ENCODE peak calls at places on chromosomes 1 and 21, in four cellular contexts. D is fibroblast of lung, H is Karpas-422, L is iPS DF 6.9. O is an unnamed sample. For H3K4me1 and H3K9me3, the result is how much of the 10 kb centered on the place peaks cover.

GRCh38 chr1:176051402-176051801 is 155.7 kb downstream of the COP1 start:
- DNase-seq in D (no peak), L (no peak), H (no peak), O (no peak)

GRCh38 chr1:67970088-67970487 is 80.3 kb downstream of the DIRAS3 start:
- DNase-seq in D (peak), L (no peak), H (no peak), O (no peak)

GRCh38 chr1:213385806-213386324 is 334.8 kb downstream of the RPS6KC1 start:
- DNase-seq in H (no peak), L (no peak), D (no peak), O (no peak)

GRCh38 chr1:54972436-54972835 is 8.0 kb upstream of the TMEM61 start:
- DNase-seq in L (no peak), D (no peak), H (no peak), O (no peak)

GRCh38 chr1:66542811-66543767 is 9.1 kb downstream of the SGIP1 start:
- DNase-seq in D (peak), H (no peak), L (no peak), O (no peak)

GRCh38 chr1:182614796-182615451 is 10.7 kb upstream of the RGS16 start:
- DNase-seq in D (peak), L (no peak), H (peak), O (peak)

GRCh38 chr1:212749924-212750535 is 41.5 kb downstream of the NSL1 start:
- DNase-seq in H (peak), L (peak), D (peak), O (no peak)

GRCh38 chr1:100604372-100604771 is 66.4 kb downstream of the GPR88 start:
- DNase-seq in D (no peak), L (no peak), H (no peak), O (no peak)

GRCh38 chr21:42807938-42808613 is 71.3 kb downstream of the WDR4 start:
- DNase-seq in L (no peak), H (no peak), D (no peak), O (no peak)

GRCh38 chr1:51916587-51917405 is 38.3 kb upstream of the NRDC start:
- DNase-seq in L (no peak), D (peak), H (peak), O (no peak)

GRCh38 chr1:15345711-15346355 is 63.9 kb upstream of the EFHD2 start:
- DNase-seq in D (no peak), H (peak), L (no peak), O (peak)

GRCh38 chr1:60573726-60574409 is 500.3 kb upstream of the C1orf87 start:
- DNase-seq in D (peak), H (no peak), L (no peak), O (no peak)

GRCh38 chr1:118317836-118318614 is 133.0 kb upstream of the SPAG17 start:
- DNase-seq in D (no peak), H (no peak), L (no peak), O (no peak)

GRCh38 chr1:179025125-179025974 is at the start of gene FAM20B:
- DNase-seq in D (peak), L (peak), H (peak), O (peak)

GRCh38 chr1:119621714-119622113 is 26.4 kb downstream of the ZNF697 start:
- DNase-seq in H (no peak), L (no peak), D (no peak), O (no peak)

GRCh38 chr1:95084317-95085176 is 11.8 kb upstream of the ALG14 start:
- DNase-seq in D (peak), L (no peak), H (peak), O (no peak)

GRCh38 chr1:19123837-19124236 is 86.2 kb downstream of the UBR4 start:
- DNase-seq in D (no peak), H (no peak), L (no peak), O (peak)

GRCh38 chr1:46488343-46489168 is 1.1 kb upstream of the DMBX1 start:
- DNase-seq in D (peak), H (no peak), L (no peak), O (no peak)

GRCh38 chr1:228364068-228364705 is 42.4 kb downstream of the TRIM11 start:
- DNase-seq in L (no peak), H (no peak), D (no peak), O (no peak)

GRCh38 chr1:113538225-113538624 is 147.9 kb downstream of the MAGI3 start:
- DNase-seq in H (no peak), D (peak), L (no peak), O (no peak)

GRCh38 chr1:86704972-86705632 is 726 bp downstream of the SH3GLB1 start:
- DNase-seq in D (peak), L (no peak), H (peak), O (peak)

GRCh38 chr1:26161408-26162219 is 2.7 kb downstream of the FAM110D start:
- DNase-seq in L (no peak), D (peak), H (no peak), O (no peak)

GRCh38 chr1:52139817-52140540 is 1.9 kb upstream of the ZFYVE9 start:
- DNase-seq in H (no peak), L (no peak), D (peak), O (peak)

GRCh38 chr1:228013322-228014234 is 6.8 kb downstream of the WNT3A start:
- DNase-seq in H (no peak), D (no peak), L (no peak), O (no peak)

GRCh38 chr1:26827205-26827604 is 717 bp downstream of the ZDHHC18 start:
- DNase-seq in D (no peak), L (no peak), H (no peak), O (no peak)

GRCh38 chr1:183239220-183239742 is 53.2 kb downstream of the LAMC2 start:
- DNase-seq in H (no peak), D (no peak), L (no peak), O (no peak)

GRCh38 chr21:43953028-43953427 is 59.1 kb upstream of the TRAPPC10 start:
- DNase-seq in H (no peak), L (no peak), D (no peak), O (no peak)

DNA sequence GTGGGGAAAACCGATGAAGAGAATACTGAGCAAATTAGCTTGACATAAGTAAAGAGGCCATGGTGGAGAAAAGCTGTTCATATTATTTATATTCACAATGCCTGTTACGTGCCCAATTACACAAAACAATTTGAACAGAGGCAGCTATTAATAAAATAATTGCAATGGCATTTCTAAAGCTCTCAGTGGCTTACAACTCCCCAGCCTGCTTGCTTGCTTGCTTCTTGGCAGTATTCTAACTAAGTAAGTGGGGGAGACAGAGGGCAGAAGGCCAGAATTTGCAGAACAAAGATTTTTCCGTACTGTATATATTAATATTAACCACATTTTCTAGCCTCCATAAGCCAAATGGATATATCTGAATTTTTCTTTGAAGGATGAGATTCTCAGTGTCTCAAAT is 12.9 kb downstream of the PTPN14 start:
- DNase-seq in D (peak), H (no peak), L (no peak), O (no peak)
- H3K4me1 ChIP-seq in D (under half), H (under half), L (under half), O (under half)

GRCh38 chr1:5644281-5645134 is 347.7 kb downstream of the NPHP4 start:
- DNase-seq in D (no peak), H (peak), L (no peak), O (no peak)
- H3K9me3 ChIP-seq in D (under half), H (under half), L (under half), O (under half)

GRCh38 chr1:203180611-203181330 is 5.1 kb upstream of the MYBPH start:
- DNase-seq in D (no peak), H (peak), L (no peak), O (no peak)

GRCh38 chr1:203182377-203182927 is 4.1 kb downstream of the CHI3L1 start:
- DNase-seq in L (no peak), H (peak), D (no peak), O (no peak)

GRCh38 chr1:203179328-203180009 is 3.8 kb upstream of the MYBPH start:
- DNase-seq in L (no peak), H (peak), D (no peak), O (no peak)

GRCh38 chr1:203183828-203184227 is 2.7 kb downstream of the CHI3L1 start:
- DNase-seq in L (no peak), H (no peak), D (no peak), O (no peak)

DNA sequence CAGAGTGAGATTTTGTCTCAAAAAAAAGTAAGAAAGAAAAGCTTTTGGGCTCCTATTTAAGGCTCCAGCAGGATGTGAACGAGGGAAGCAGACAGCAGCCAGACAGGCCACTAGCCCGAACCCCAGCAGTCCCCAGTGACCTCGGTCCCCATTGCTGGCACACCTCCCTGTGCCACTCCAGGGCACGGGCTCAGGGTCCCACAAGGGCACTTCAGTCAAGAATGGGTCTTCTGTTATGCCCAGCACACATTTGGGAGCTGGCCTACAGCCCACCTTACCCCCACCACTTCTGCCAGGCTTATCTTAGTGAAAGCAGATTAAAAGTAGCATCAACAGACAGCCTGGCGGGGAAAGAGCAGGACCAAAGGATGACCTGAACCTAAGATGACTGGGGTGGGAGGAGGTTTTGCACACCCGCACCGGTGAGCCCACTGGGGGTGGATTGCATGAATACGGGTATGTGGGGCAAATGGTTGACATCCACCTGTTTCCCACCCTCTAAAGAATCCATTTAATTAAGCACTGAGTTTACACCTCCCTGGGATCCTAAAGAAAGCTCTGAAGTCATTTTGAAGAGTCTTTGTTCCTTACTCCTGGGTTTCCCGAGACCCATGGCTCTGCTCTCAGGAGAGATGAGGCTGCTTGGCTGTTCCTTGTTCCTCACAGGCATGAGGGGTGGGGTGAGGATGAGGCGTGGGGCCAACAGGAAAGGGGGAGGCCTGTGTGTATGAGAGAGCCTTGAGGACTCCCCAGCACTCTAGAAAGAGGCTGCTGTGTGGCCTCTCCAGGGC is 4.7 kb downstream of the CHI3L1 start:
- DNase-seq in L (no peak), D (no peak), H (no peak), O (no peak)
- H3K4me1 ChIP-seq in L (under half), D (under half), H (half or more), O (under half)

GRCh38 chr1:231497629-231498152 is 30.8 kb upstream of the TSNAX start:
- DNase-seq in H (no peak), D (no peak), L (no peak), O (no peak)
- H3K9me3 ChIP-seq in H (under half), D (under half), L (under half), O (under half)

DNA sequence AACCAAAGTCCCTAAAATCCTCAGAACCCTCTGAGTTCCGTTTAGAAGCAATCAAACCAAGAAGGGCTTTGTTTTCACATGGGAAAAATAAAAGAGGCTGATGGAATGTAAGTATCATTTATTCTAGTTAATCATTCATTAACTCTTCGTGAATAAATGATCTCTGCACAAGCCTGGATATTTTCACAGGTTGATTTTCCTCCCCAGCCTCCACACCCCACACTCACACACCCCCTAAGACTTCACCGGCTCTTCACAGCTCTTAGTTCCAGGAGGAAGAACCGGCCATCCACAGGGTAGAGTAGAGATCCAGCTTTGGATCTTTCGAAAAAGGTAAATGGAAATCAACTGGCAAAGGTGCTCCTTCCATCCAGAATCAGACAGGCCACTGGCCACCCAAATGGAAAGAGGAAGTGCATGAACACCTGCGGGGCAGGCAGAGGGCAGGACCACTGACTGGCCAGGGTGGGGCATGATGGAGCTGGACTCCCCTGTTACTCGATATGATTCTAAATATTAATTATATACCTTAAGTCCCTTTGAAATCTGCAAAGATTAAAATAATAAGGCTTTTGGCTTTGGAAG is 10.0 kb downstream of the C1orf198 start:
- DNase-seq in L (no peak), H (no peak), D (no peak), O (no peak)
- H3K4me1 ChIP-seq in L (under half), H (under half), D (under half), O (under half)

DNA sequence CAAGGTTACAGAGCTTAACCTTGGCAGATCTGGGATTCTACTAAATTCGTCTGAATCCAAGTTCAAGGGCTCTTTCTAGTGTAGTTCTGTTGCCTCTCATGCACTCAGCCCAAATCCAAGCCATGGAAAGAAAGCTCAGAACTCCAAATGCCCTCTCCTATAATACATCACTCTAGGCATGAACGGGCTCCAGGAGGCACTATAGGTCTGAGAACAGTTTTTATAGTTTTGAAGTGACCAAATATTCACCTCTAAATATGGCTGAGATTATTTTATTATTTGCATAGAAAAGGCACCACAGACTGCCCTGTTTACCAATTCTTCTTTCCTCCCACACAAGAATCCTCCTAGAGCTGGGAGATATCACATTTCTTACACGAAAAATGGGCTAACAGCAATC is 327.9 kb upstream of the BEND5 start:
- DNase-seq in L (no peak), D (peak), H (no peak), O (no peak)
- H3K9me3 ChIP-seq in L (under half), D (under half), H (under half), O (under half)